ENCODE peak calls at places on chromosomes 13 and 19, in nine cellular contexts. I is thoracic aorta, X is BJ, M is PC-3, B is brain microvascular endothelial cell, G is bronchial epithelial cell, S is adrenal gland, R is neuronal stem cell, C is neural progenitor cell. U is an unnamed sample.

GRCh38 chr19:45098521-45099464 is 5.8 kb downstream of the PPP1R37 start:
- DNase-seq in B (no peak), C (no peak), M (no peak), I (no peak), X (no peak), S (peak; percentile 81), G (no peak), R (no peak), U (no peak)

GRCh38 chr13:108859202-108860012 is 230.0 kb downstream of the MYO16 start:
- DNase-seq in S (no peak), G (peak; percentile 4), B (peak; percentile 76), I (no peak), C (no peak), X (peak; percentile 97), M (peak; percentile 30), R (no peak), U (no peak)

GRCh38 chr13:78102121-78102677 is 183.6 kb upstream of the EDNRB start:
- DNase-seq in S (peak; percentile 55), X (peak; percentile 8), G (peak; percentile 29), R (no peak), I (no peak), B (peak; percentile 4), M (peak; percentile 32), C (no peak), U (no peak)

GRCh38 chr19:55585658-55586339 is 5.2 kb upstream of the ZNF579 start:
- DNase-seq in R (peak; percentile 84), B (peak; percentile 71), S (peak; percentile 79), G (no peak), M (no peak), X (no peak), C (peak; percentile 89), I (no peak), U (peak; percentile 96)

GRCh38 chr19:18503971-18504885 is 17.6 kb downstream of the ELL start:
- DNase-seq in G (no peak), M (peak; percentile 15), C (no peak), R (no peak), B (no peak), X (no peak), I (no peak), S (no peak), U (no peak)

GRCh38 chr19:32652893-32653625 is 21.9 kb downstream of the ANKRD27 start:
- DNase-seq in C (no peak), I (no peak), G (no peak), B (peak; percentile 57), R (no peak), S (peak; percentile 88), M (no peak), X (no peak), U (no peak)

GRCh38 chr19:3743486-3743885 is 18.0 kb downstream of the APBA3 start:
- DNase-seq in C (no peak), B (peak; percentile 28), R (no peak), X (no peak), I (no peak), S (no peak), M (no peak), G (no peak), U (peak; percentile 61)

GRCh38 chr13:27791146-27791900 is 960 bp upstream of the GSX1 start:
- DNase-seq in M (no peak), S (no peak), B (no peak), I (no peak), X (no peak), R (no peak), G (no peak), C (no peak), U (peak; percentile 58)

GRCh38 chr13:58619396-58620113 is 988.0 kb downstream of the PCDH17 start:
- DNase-seq in X (no peak), M (no peak), C (peak; percentile 46), I (no peak), R (no peak), B (no peak), G (no peak), S (no peak), U (no peak)

GRCh38 chr13:113726961-113727411 is 32.0 kb upstream of the TMEM255B start:
- DNase-seq in S (peak; percentile 51), M (peak; percentile 52), R (no peak), X (no peak), C (no peak), B (no peak), G (peak; percentile 23), I (no peak), U (no peak)
- H3K4me3 ChIP-seq in S (no peak overlapping the region), M (no peak overlapping the region), R (peak overlapping the region; percentile 48), X (no peak overlapping the region), C (no peak overlapping the region), B (no peak overlapping the region), G (no peak overlapping the region), I (no peak overlapping the region), U (no peak overlapping the region)

DNA sequence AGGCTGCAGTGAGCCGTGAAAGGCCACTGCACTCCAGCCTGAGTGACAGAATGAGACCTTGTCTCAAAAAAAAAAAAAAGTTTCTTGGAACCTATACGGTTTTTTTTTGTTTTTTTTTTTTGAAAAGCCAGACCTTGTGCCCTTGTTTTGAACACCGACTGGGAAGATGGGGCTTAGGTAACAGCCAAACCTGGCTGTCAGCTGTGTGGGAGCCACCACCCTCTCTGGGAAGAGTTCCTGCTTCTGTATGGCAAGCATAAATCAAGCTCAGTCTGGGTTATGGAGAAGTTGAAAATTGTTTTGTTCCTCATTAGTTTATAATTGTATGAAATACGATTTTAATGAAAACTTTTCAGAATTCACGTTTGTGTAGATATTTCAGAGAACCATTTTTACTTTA is 39.5 kb downstream of the MPHOSPH8 start:
- DNase-seq in C (no peak), G (no peak), X (no peak), R (no peak), S (peak; percentile 55), B (no peak), M (no peak), I (no peak), U (no peak)
- H3K36me3 ChIP-seq in C (peaks cover 10% of the 10 kb centered on the region), G (peaks cover 17% of the 10 kb centered on the region), X (peaks cover 17% of the 10 kb centered on the region), R (peaks cover 96% of the 10 kb centered on the region), S (no peaks in the 10 kb centered on the region), B (peaks cover 50% of the 10 kb centered on the region), M (peaks cover 73% of the 10 kb centered on the region), I (peaks cover 57% of the 10 kb centered on the region), U (peaks cover 14% of the 10 kb centered on the region)

GRCh38 chr19:343941-344624 is 513 bp downstream of the MIER2 start:
- DNase-seq in B (no peak), M (no peak), S (peak; percentile 10), I (no peak), R (peak; percentile 39), X (no peak), C (peak; percentile 81), G (no peak), U (peak; percentile 99)

GRCh38 chr19:342128-342455 is 2.5 kb downstream of the MIER2 start:
- DNase-seq in R (no peak), C (no peak), I (no peak), X (no peak), B (no peak), G (no peak), S (no peak), M (peak; percentile 1), U (no peak)

GRCh38 chr19:343451-343931 is 1.1 kb downstream of the MIER2 start:
- DNase-seq in C (no peak), S (no peak), M (no peak), G (peak; percentile 25), B (no peak), R (no peak), X (no peak), I (no peak), U (peak; percentile 54)

GRCh38 chr19:341386-342127 is 3.0 kb downstream of the MIER2 start:
- DNase-seq in S (no peak), B (no peak), C (no peak), G (no peak), I (no peak), M (no peak), R (no peak), X (no peak), U (no peak)

GRCh38 chr19:342801-343421 is 1.7 kb downstream of the MIER2 start:
- DNase-seq in I (no peak), S (peak; percentile 82), G (peak; percentile 75), C (no peak), X (peak; percentile 35), M (peak; percentile 82), B (peak; percentile 94), R (no peak), U (no peak)
- H3K27me3 ChIP-seq in I (no peaks in the 10 kb centered on the region), S (no peaks in the 10 kb centered on the region), G (no peaks in the 10 kb centered on the region), C (peaks cover 14% of the 10 kb centered on the region), X (no peaks in the 10 kb centered on the region), M (no peaks in the 10 kb centered on the region), B (no peaks in the 10 kb centered on the region), R (peaks cover 6% of the 10 kb centered on the region), U (peaks cover 13% of the 10 kb centered on the region)

GRCh38 chr13:39370048-39370447 is 232.9 kb downstream of the LHFPL6 start:
- DNase-seq in C (no peak), M (no peak), X (no peak), G (no peak), S (no peak), R (no peak), B (no peak), I (no peak), U (no peak)
- H3K4me3 ChIP-seq in C (no peak overlapping the region), M (no peak overlapping the region), X (no peak overlapping the region), G (no peak overlapping the region), S (no peak overlapping the region), R (no peak overlapping the region), B (no peak overlapping the region), I (peak overlapping the region; percentile 5), U (no peak overlapping the region)

GRCh38 chr19:1232231-1232637 is 5.6 kb downstream of the CBARP start:
- DNase-seq in G (no peak), X (no peak), R (no peak), B (no peak), M (no peak), I (no peak), C (no peak), S (no peak), U (no peak)
- H3K36me3 ChIP-seq in G (peaks cover 2% of the 10 kb centered on the region), X (peaks cover 10% of the 10 kb centered on the region), R (peaks cover 65% of the 10 kb centered on the region), B (peaks cover 38% of the 10 kb centered on the region), M (no peaks in the 10 kb centered on the region), I (peaks cover 10% of the 10 kb centered on the region), C (no peaks in the 10 kb centered on the region), S (no peaks in the 10 kb centered on the region), U (peaks cover 4% of the 10 kb centered on the region)

GRCh38 chr19:7771072-7771471 is 8.0 kb downstream of the CLEC4M start:
- DNase-seq in X (no peak), B (no peak), G (no peak), R (no peak), C (no peak), M (no peak), I (no peak), S (no peak), U (no peak)
- H3K27me3 ChIP-seq in X (peaks cover 2% of the 10 kb centered on the region), B (no peaks in the 10 kb centered on the region), G (no peaks in the 10 kb centered on the region), R (no peaks in the 10 kb centered on the region), C (peaks cover 11% of the 10 kb centered on the region), M (peaks cover 48% of the 10 kb centered on the region), I (no peaks in the 10 kb centered on the region), S (no peaks in the 10 kb centered on the region), U (no peaks in the 10 kb centered on the region)